ENCODE peak calls at places on chromosomes 16 and 17, in six cellular contexts. Y is testis, C is H1, A is transverse colon, W is esophagus squamous epithelium, Q is IMR-90. U is an unnamed sample.
A peak's percentile ranks its signal among the peaks of the same experiment; 100 is the strongest.

GRCh38 chr16:2278272-2278608 is 10.3 kb upstream of the RNPS1 start:
- DNase-seq in Y (no peak), C (no peak), A (no peak), W (no peak), Q (no peak), U (no peak)

GRCh38 chr17:79944821-79945391 is 90.8 kb downstream of the TBC1D16 start:
- DNase-seq in Y (no peak), C (no peak), A (no peak), W (no peak), Q (no peak), U (no peak)

GRCh38 chr17:44865921-44866320 is 18.2 kb downstream of the HIGD1B start:
- DNase-seq in Y (no peak), C (no peak), A (no peak), W (no peak), Q (no peak), U (no peak)

GRCh38 chr16:9077001-9077809 is 14.2 kb upstream of the HAPSTR1 start:
- DNase-seq in Y (no peak), C (no peak), A (no peak), W (no peak), Q (peak; percentile 88), U (no peak)

GRCh38 chr17:41972571-41973411 is 6.2 kb downstream of the CNP start:
- DNase-seq in Y (no peak), C (no peak), A (no peak), W (no peak), Q (no peak), U (peak; percentile 83)

GRCh38 chr17:63405741-63406261 is 40.3 kb downstream of the CYB561 start:
- DNase-seq in Y (no peak), C (no peak), A (no peak), W (no peak), Q (peak; percentile 92), U (no peak)

GRCh38 chr16:241866-242265 is 7.2 kb downstream of the FAM234A start:
- DNase-seq in Y (no peak), C (no peak), A (no peak), W (no peak), Q (no peak), U (no peak)

GRCh38 chr17:5282639-5283217 is 644 bp downstream of the RABEP1 start:
- DNase-seq in Y (peak; percentile 50), C (no peak), A (peak; percentile 15), W (no peak), Q (no peak), U (no peak)

GRCh38 chr17:2084766-2085647 is 30.1 kb downstream of the HIC1 start:
- DNase-seq in Y (peak; percentile 68), C (no peak), A (peak; percentile 87), W (no peak), Q (peak; percentile 86), U (no peak)

GRCh38 chr17:27282054-27282501 is 11.8 kb upstream of the WSB1 start:
- DNase-seq in Y (no peak), C (no peak), A (no peak), W (no peak), Q (peak; percentile 50), U (no peak)

GRCh38 chr16:84471316-84471715 is 33.1 kb downstream of the MEAK7 start:
- DNase-seq in Y (no peak), C (no peak), A (no peak), W (no peak), Q (no peak), U (no peak)

GRCh38 chr16:54576776-54577175 is 290.2 kb upstream of the IRX3 start:
- DNase-seq in Y (no peak), C (no peak), A (no peak), W (no peak), Q (no peak), U (no peak)

GRCh38 chr16:85571813-85572619 is 41.1 kb upstream of the GSE1 start:
- DNase-seq in Y (no peak), C (no peak), A (peak; percentile 54), W (no peak), Q (no peak), U (peak; percentile 61)

GRCh38 chr16:66581246-66581952 is 2.1 kb downstream of the CMTM2 start:
- DNase-seq in Y (no peak), C (no peak), A (no peak), W (no peak), Q (peak; percentile 44), U (no peak)

GRCh38 chr17:4136373-4136772 is 6.5 kb downstream of the ZZEF1 start:
- DNase-seq in Y (peak; percentile 44), C (no peak), A (peak; percentile 66), W (no peak), Q (peak; percentile 37), U (peak; percentile 81)

DNA sequence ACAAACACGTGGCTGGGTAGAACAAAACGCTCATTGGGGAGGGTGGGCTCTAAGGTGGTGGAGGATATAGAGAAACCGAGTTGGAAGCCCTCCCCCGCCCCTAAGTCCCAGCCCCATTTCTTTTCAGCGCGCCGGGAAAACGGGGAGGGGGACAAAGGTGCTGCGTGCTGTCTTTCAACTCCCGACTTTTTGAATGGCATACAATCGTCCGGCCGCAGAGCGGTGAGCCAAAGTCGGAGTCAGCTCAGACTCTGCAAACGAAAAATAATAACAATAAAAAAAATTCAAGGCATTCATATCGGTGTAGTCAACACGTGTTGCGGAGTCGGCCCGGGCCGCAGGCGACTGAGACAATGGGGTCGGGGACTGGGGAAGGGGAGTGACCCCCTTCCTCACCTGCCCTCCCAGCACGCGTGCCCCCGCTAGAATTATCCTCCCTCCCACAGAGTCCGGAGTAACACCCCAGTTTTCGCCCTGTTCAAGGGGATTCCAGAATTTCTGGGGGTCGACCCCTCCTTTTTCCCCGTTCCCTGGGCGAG is 1.8 kb upstream of the IGF2BP1 start:
- DNase-seq in Y (no peak), C (peak; percentile 78), A (no peak), W (no peak), Q (no peak), U (no peak)
- TF ChIP-seq POLR2A in Y (no peak), C (peak; percentile 75), A (no peak), W (no peak), Q (no peak), U (no peak)

DNA sequence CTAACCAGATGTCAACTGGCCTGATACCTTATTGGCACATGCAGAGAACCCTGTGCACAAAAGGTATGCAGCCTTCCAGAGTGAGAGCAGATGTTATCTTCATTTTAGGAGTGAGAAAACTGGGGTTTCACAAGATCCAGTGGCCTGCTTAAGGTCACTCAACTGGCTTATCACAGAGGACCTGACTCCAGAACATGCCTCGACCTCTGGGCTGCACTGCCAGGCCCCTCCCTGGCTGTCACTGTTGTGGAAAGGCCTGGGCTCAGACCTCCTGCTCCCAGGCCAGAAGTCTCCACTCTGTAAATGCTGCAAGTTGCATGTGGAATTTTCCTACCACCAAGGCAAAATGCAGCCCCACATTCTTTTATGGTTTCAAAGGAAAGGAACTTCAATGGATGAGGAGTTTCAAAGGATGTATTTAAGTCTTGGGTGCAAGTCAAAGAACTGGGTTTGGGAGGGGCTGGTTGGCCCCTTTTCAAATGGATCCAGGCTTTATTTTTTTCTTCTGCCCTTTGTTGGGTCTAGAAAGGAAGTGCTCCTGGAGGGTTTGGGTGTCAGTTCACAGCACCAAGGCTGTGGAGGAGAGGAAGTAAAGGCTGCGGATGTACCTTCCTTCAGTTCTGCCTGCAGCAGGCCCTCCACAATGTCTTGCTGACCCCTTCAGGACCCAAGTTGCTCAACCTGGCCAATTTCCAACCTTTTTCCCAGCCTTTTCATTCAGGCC is 30.4 kb upstream of the SMPD3 start:
- DNase-seq in Y (no peak), C (no peak), A (no peak), W (no peak), Q (no peak), U (no peak)
- H3K27ac ChIP-seq in Y (no peak overlapping the region), C (no peak overlapping the region), A (no peak overlapping the region), W (no peak overlapping the region), Q (no peak overlapping the region), U (no peak overlapping the region)

GRCh38 chr17:77419095-77419494 is 278.3 kb downstream of the SEC14L1 start:
- DNase-seq in Y (no peak), C (no peak), A (no peak), W (no peak), Q (no peak), U (no peak)
- H3K4me1 ChIP-seq in Y (peaks cover 37% of the 10 kb centered on the region), C (peaks cover 40% of the 10 kb centered on the region), A (peaks cover 50% of the 10 kb centered on the region), W (peaks cover 63% of the 10 kb centered on the region), Q (peaks cover 47% of the 10 kb centered on the region), U (peaks cover 43% of the 10 kb centered on the region)

DNA sequence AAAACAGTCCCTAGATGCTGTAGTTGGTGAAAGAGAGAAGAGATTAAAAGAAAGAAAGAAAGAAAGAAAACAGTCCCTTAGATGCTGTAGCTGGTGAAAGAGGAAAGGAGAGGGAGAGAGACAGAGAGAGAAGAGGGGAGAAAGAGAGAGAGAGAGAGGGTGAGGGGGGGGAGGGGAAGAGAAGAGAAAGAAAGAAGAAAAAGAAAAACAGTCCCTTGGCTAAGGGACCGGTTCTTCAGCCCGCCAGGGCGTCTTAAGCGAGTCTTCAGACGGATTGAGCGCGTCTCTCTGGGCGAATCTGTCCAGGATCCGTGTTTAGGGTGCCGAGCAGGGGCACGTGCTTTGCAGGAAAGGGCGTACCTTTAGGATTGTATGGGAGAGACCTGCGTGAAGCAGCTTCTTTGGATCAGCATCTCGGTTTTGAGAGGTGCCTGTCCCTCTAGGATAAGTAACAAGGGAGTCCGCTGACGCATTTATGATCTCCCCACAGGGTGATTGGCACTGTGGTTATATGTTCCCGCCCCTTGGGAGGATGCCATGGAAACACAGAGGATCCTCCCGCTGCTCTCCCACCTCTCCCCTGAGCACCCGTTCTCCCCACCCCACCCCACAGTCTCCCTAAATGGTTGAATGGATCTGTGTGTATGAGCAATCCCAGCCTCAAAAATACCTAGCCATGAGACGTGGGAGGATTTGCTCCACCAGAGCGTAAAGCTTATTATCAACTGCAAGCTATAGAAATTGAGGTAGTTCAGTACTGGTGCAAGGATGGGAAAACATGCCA is 16.7 kb downstream of the GNGT2 start:
- DNase-seq in Y (peak; percentile 80), C (peak; percentile 72), A (peak; percentile 70), W (no peak), Q (peak; percentile 51), U (peak; percentile 77)
- TF ChIP-seq POLR2A in Y (no peak), C (no peak), A (no peak), W (no peak), Q (no peak), U (no peak)

DNA sequence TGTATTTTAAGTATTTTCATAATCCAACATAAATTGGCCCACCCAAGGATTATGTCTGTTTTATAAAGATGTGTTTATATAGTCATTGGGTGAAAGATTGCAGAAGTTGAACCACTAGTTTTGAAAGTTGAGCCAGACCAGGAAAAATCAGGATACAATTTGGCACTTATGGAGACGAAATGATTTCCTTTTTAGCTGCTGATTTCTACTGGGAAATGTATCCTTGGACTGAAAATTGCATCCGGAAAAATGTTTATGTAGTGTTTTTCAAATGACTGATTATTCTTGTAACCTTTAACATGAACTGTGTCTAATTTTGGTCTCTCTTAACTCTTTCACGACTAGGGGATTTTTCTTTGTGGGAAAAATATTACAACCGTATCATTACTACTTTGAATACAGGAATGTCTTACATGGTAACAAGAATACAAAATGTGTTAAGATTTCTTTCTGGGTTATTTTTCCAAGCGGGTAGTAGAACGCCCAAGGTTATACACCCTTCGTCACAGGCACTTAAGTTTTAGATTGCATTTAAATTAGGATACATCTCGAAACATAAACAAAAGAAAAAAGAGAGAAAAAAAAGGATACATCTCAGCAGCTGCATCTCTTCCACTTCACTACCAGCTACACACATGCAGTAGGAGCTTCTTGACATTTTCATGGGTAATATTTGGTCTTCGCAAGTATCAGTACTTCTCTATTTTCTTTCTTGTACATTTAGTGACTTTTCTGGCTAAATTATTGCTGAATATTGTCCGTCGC is 273.0 kb upstream of the TBX2 start:
- DNase-seq in Y (no peak), C (no peak), A (no peak), W (no peak), Q (no peak), U (no peak)
- H3K27ac ChIP-seq in Y (no peak overlapping the region), C (no peak overlapping the region), A (no peak overlapping the region), W (no peak overlapping the region), Q (no peak overlapping the region), U (peak overlapping the region; percentile 11)